ENCODE peak calls at places on chromosome 7, in six cellular contexts. Z is epithelial cell of esophagus, V is fibroblast of lung, S is lower lobe of right lung, C is spleen, G is psoas muscle. J is an unnamed sample.

GRCh38 chr7:36982749-36983148 is 258.5 kb upstream of the AOAH start:
- DNase-seq in Z (no peak), C (no peak), S (no peak), V (no peak), G (no peak), J (no peak)

GRCh38 chr7:98996162-98996552 is 117.8 kb downstream of the TRRAP start:
- DNase-seq in Z (no peak), G (no peak), C (no peak), V (no peak), S (no peak), J (no peak)

GRCh38 chr7:121032645-121033460 is 44.3 kb downstream of the CPED1 start:
- DNase-seq in S (no peak), G (no peak), Z (peak), C (no peak), V (peak), J (no peak)

GRCh38 chr7:51606601-51607154 is 290.1 kb upstream of the COBL start:
- DNase-seq in C (no peak), G (no peak), Z (no peak), V (no peak), S (no peak), J (no peak)

GRCh38 chr7:145175366-145175765 is 339.5 kb upstream of the TPK1 start:
- DNase-seq in G (no peak), V (peak), C (no peak), S (no peak), Z (peak), J (no peak)

GRCh38 chr7:6637544-6638229 is 569 bp downstream of the ZNF316 start:
- DNase-seq in Z (peak), G (no peak), V (no peak), S (peak), C (peak), J (peak)

GRCh38 chr7:157615101-157615817 is 278.5 kb downstream of the DNAJB6 start:
- DNase-seq in V (peak), S (no peak), C (no peak), G (no peak), Z (no peak), J (peak)

GRCh38 chr7:16465469-16466086 is at the start of gene SOSTDC1:
- DNase-seq in G (no peak), V (peak), C (no peak), S (no peak), Z (peak), J (peak)

GRCh38 chr7:93159490-93159889 is 11.3 kb upstream of the SAMD9L start:
- DNase-seq in V (peak), C (no peak), Z (no peak), S (no peak), G (no peak), J (peak)

GRCh38 chr7:64559206-64559605 is 3.7 kb downstream of the ZNF680 start:
- DNase-seq in G (no peak), Z (peak), V (peak), S (no peak), C (no peak), J (peak)

GRCh38 chr7:157565201-157565626 is 228.4 kb downstream of the DNAJB6 start:
- DNase-seq in V (no peak), G (no peak), C (peak), S (no peak), Z (no peak), J (no peak)

GRCh38 chr7:105439174-105439893 is 50.6 kb upstream of the SRPK2 start:
- DNase-seq in V (peak), G (no peak), Z (peak), S (no peak), C (no peak), J (peak)

GRCh38 chr7:151511270-151511669 is 8.4 kb downstream of the RHEB start:
- DNase-seq in G (no peak), S (no peak), C (no peak), V (no peak), Z (no peak), J (no peak)

GRCh38 chr7:18262054-18262453 is 233.5 kb upstream of the HDAC9 start:
- DNase-seq in Z (peak), V (no peak), G (no peak), C (no peak), S (no peak), J (peak)

GRCh38 chr7:37524056-37524455 is 75.4 kb upstream of the ELMO1 start:
- DNase-seq in C (no peak), V (no peak), S (no peak), G (no peak), Z (peak), J (no peak)

GRCh38 chr7:35037526-35038339 is 448 bp upstream of the DPY19L1 start:
- DNase-seq in Z (peak), V (peak), G (peak), C (peak), S (peak), J (peak)

GRCh38 chr7:30396379-30396778 is 82.2 kb downstream of the NOD1 start:
- DNase-seq in C (no peak), V (peak), G (no peak), S (no peak), Z (no peak), J (peak)

GRCh38 chr7:99224263-99224947 is 16.5 kb upstream of the KPNA7 start:
- DNase-seq in V (peak), S (no peak), Z (peak), C (no peak), G (no peak), J (peak)

GRCh38 chr7:77903597-77903996 is 105.0 kb downstream of the PHTF2 start:
- DNase-seq in S (no peak), C (no peak), Z (peak), G (peak), V (no peak), J (no peak)

GRCh38 chr7:13988765-13989137 is 715 bp downstream of the ETV1 start:
- DNase-seq in G (no peak), C (no peak), S (no peak), V (peak), Z (no peak), J (peak)

GRCh38 chr7:154388412-154388811 is 336.2 kb downstream of the DPP6 start:
- DNase-seq in V (no peak), Z (no peak), S (no peak), G (no peak), C (no peak), J (no peak)

GRCh38 chr7:140876519-140877248 is 48.0 kb downstream of the BRAF start:
- DNase-seq in S (no peak), V (peak), G (no peak), C (no peak), Z (peak), J (peak)

GRCh38 chr7:129889133-129889854 is 63.5 kb downstream of the UBE2H start:
- DNase-seq in C (no peak), G (no peak), V (no peak), S (no peak), Z (no peak), J (no peak)

GRCh38 chr7:151696738-151697514 is 177.2 kb upstream of the RHEB start:
- DNase-seq in C (no peak), Z (peak), V (no peak), G (peak), S (no peak), J (no peak)

GRCh38 chr7:140209866-140210609 is 33.3 kb upstream of the KDM7A start:
- DNase-seq in G (no peak), V (no peak), S (peak), Z (no peak), C (peak), J (no peak)

GRCh38 chr7:79529896-79530235 is 76.4 kb upstream of the MAGI2 start:
- DNase-seq in G (no peak), V (no peak), C (no peak), S (no peak), Z (peak), J (no peak)

GRCh38 chr7:142300689-142301088 is 42.8 kb upstream of the PRSS58 start:
- DNase-seq in G (no peak), S (no peak), V (no peak), C (no peak), Z (no peak), J (no peak)

GRCh38 chr7:45176886-45177731 is 19.5 kb downstream of the RAMP3 start:
- DNase-seq in S (peak), Z (no peak), C (peak), G (peak), V (no peak), J (no peak)

GRCh38 chr7:158494162-158494586 is 93.4 kb downstream of the PTPRN2 start:
- DNase-seq in G (no peak), S (no peak), C (peak), V (no peak), Z (no peak), J (no peak)

GRCh38 chr7:75655536-75655935 is 83.2 kb downstream of the HIP1 start:
- DNase-seq in V (peak), S (no peak), C (no peak), G (no peak), Z (no peak), J (no peak)

GRCh38 chr7:80841566-80842478 is 77.0 kb downstream of the SEMA3C start:
- DNase-seq in G (no peak), C (no peak), S (no peak), Z (no peak), V (peak), J (peak)

DNA sequence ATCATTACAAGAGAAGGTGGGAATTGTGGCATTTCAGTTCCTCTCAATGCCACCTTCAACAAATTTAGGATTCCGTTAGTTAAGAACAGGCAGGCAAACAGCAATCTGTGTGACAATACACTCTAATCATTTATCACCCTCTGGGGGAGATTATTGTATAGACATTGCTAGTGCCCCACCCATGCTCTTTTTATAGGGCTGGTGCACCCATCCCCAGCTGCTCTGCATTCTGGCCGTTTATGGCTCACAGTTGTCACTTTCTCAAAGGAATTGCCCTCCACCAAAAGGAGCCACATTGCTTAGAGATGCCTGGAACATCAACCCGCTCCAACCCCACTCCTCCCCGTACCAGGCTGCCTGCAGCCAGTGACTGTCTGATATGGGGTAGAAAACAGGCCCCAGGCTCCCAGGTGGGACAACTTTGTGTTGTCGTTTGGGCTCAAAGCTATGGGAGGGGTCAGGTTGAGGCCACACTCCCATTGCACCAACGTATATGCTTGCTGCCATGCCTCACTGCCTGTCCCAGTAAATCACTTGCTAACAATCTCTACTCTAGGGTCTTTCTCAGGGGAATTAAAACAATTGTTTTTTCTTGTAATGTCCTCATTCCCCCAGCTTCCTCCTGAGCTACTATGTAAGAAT is 24.2 kb downstream of the ITGB8 start:
- DNase-seq in C (no peak), S (no peak), Z (no peak), G (no peak), V (no peak), J (no peak)
- TF ChIP-seq CTCF in C (no peak), S (no peak), Z (no peak), G (no peak), V (no peak), J (no peak)

DNA sequence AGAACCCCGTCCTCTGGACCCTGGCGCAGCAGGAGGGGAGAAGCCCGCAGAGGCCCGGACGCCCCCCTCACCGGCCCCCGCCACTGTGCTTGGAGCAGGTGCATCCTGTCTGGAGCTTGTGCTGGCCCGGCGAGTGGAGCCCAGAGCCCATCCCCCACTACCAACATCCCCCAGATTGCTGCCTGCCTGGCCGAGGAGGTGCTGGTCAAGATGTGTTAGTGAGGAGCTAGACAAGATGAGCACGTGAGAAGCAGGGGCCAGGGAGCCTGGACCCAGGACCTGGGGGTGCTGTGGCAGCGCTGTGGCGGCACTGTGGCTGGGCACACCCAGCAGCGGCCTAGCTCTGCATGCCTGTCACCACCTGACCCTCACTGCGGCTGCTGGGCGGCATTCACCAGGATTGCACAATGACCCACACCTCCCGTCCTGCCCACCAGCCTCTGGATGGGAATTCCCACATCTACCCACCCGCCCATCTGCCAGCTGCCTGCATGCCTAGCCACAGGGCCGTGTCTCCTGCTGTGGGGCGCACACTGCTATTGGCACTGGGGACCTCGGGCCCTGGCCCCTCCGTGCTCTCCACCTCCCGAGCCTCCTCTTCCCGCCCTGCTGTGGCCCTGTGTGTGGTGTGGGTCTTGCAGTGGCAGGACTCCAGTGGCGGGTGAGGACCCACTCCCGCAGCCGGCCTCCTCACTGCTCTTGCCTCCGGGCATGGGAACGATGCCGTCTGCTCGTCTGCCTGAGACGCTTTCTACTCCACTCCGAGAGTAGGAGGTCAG is 11.8 kb downstream of the GPR146 start:
- DNase-seq in S (peak), Z (peak), C (peak), G (peak), V (no peak), J (no peak)
- H3K4me3 ChIP-seq in S (peak), Z (no peak), C (peak), G (peak), V (no peak), J (no peak)

GRCh38 chr7:71264005-71264404 is 132.1 kb downstream of the GALNT17 start:
- DNase-seq in G (no peak), V (no peak), S (no peak), Z (no peak), C (no peak), J (no peak)

GRCh38 chr7:71272509-71273214 is 140.7 kb downstream of the GALNT17 start:
- DNase-seq in G (no peak), S (no peak), Z (no peak), C (no peak), V (no peak), J (no peak)

GRCh38 chr7:71271203-71271602 is 139.3 kb downstream of the GALNT17 start:
- DNase-seq in C (no peak), V (no peak), S (no peak), Z (no peak), G (no peak), J (no peak)

GRCh38 chr7:71266912-71267311 is 135.0 kb downstream of the GALNT17 start:
- DNase-seq in S (no peak), Z (no peak), V (no peak), G (no peak), C (no peak), J (no peak)

DNA sequence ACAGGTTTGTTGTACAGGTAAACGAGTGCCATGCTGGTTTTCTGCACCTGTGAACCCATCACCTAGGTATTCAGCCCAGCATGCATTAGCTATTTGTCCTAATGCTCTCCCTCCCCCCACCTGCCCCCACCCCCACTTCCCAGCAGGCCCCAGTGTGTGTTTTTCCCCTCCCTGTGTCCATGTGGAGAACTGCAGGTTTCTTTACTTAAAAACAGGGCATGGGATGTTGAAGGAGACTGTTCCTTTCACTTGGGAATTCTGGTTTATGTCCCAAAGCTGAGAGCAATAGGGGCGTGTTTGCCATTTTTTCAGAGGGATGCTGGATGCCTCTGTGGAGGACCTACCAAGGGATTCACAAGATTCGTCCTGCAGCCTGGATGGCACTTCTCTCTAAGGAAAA is 135.8 kb downstream of the GALNT17 start:
- DNase-seq in S (no peak), G (no peak), V (no peak), Z (no peak), C (no peak), J (no peak)
- TF ChIP-seq CTCF in S (no peak), G (no peak), V (no peak), Z (no peak), C (no peak), J (no peak)

DNA sequence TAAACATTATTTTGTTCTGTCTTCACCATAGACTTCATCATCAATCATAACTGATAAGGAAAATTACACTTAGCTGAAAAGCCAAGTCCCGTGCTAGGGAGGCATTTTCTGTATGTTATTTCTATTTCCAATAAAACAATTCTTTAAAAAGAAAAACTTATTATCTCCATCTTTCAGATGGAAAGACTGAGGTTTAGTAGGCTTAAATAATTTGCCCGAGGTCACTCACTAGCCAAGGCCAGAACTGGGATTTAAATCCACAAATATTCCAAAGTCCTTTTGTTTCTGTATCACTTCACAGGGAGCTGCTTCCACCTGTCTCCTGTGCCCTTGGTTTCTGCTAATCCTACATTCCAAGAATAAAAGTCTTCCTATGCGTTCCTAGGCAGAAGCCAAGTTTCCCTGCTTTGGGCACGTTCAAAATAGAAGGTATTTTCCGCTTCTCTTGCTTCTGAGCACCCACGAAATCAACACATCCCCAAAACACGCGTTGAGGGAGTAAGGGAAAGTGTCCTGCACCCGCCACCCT is 720 bp downstream of the CPVL start:
- DNase-seq in C (no peak), G (no peak), V (no peak), S (no peak), Z (no peak), J (no peak)
- H3K4me3 ChIP-seq in C (peak), G (peak), V (no peak), S (peak), Z (no peak), J (no peak)

GRCh38 chr7:47383696-47384445 is 198.0 kb downstream of the TNS3 start:
- DNase-seq in Z (no peak), V (no peak), C (no peak), G (peak), S (no peak), J (no peak)
- TF ChIP-seq CTCF in Z (no peak), V (no peak), C (no peak), G (no peak), S (no peak), J (no peak)

GRCh38 chr7:39758234-39758970 is 135.0 kb downstream of the RALA start:
- DNase-seq in Z (no peak), C (no peak), V (no peak), G (no peak), S (peak), J (no peak)

GRCh38 chr7:39753823-39754325 is 130.5 kb downstream of the RALA start:
- DNase-seq in G (no peak), C (no peak), Z (no peak), V (no peak), S (no peak), J (no peak)

GRCh38 chr7:39757604-39758003 is 134.2 kb downstream of the RALA start:
- DNase-seq in Z (no peak), V (no peak), S (no peak), C (no peak), G (no peak), J (no peak)

GRCh38 chr7:39750253-39750994 is 127.1 kb downstream of the RALA start:
- DNase-seq in V (no peak), S (no peak), Z (no peak), C (no peak), G (no peak), J (no peak)

DNA sequence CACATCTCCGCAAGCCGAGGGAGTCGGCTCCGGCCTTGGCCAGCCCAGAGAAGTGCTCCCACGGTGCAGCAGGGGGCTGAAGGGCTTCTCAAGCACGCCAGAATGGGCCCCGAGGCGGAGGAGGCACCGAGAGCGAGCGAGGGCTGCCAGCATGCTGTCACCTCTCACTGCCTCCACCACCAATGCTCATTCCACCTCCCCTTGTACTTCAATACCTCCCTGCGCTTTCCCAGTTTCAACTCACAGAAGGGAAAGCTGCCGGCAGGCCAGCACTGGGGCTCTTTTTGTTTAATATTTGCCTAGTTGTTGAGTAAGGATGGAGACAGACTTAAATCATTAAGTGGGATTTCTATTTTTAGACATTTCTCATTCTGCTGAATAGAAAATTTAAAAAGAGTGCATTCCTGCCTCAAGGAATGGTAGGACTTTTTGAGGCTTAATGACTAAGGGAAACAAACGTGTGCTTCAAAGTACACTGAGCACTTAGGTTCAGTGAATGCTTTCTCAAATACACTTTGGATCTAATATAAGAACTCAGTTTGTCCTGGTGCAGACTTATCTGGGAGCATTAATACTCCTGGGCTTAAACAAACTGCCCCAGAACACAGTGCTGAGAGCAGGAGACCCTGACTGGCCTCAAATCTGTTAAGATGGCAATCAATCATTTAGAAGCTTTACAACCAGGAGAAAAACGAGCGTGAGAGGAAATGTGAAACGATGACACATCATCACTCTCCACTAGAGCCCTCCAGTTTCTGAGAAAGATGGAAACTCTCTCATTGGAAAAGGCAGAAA is 131.2 kb downstream of the RALA start:
- DNase-seq in C (no peak), V (peak), G (no peak), Z (peak), S (peak), J (peak)
- H3K4me3 ChIP-seq in C (no peak), V (no peak), G (no peak), Z (no peak), S (no peak), J (no peak)